ENCODE peak calls at places on chromosomes 1 and 21, in six cellular contexts. I is OCI-LY7; Y is ovary; L is heart right ventricle; J is CD8-positive, alpha-beta T cell; A is prostate gland. G is an unnamed sample. For H3K4me1, the result is how much of the 10 kb centered on the place peaks cover.

GRCh38 chr1:164787834-164788231 is 228.8 kb downstream of the PBX1 start:
- DNase-seq in L (no peak), Y (no peak), A (peak), J (no peak), I (no peak), G (no peak)

GRCh38 chr1:4207842-4208692 is 308.0 kb upstream of the C1orf174 start:
- DNase-seq in J (no peak), A (no peak), I (no peak), Y (no peak), L (no peak), G (no peak)

GRCh38 chr1:195173753-195174152 is 1434.5 kb downstream of the KCNT2 start:
- DNase-seq in I (no peak), L (no peak), A (no peak), Y (no peak), J (no peak), G (no peak)

GRCh38 chr1:170730443-170730842 is 66.5 kb downstream of the PRRX1 start:
- DNase-seq in J (no peak), L (no peak), I (no peak), Y (no peak), A (no peak), G (no peak)

GRCh38 chr1:168512864-168513595 is 30.8 kb downstream of the XCL2 start:
- DNase-seq in A (no peak), L (no peak), Y (no peak), J (peak), I (no peak), G (peak)

GRCh38 chr1:19582318-19582717 is 61.8 kb upstream of the NBL1 start:
- DNase-seq in I (peak), Y (no peak), J (peak), L (peak), A (peak), G (peak)

GRCh38 chr1:220803401-220804201 is 16.9 kb downstream of the MTARC1 start:
- DNase-seq in J (no peak), I (peak), L (no peak), A (no peak), Y (no peak), G (peak)

GRCh38 chr1:56285554-56286402 is 293.6 kb downstream of the PLPP3 start:
- DNase-seq in A (no peak), L (no peak), I (no peak), J (no peak), Y (no peak), G (no peak)

GRCh38 chr1:170126691-170127090 is 19.1 kb upstream of the NTMT2 start:
- DNase-seq in J (no peak), L (no peak), Y (no peak), A (no peak), I (no peak), G (no peak)

GRCh38 chr1:239511865-239512264 is 125.5 kb downstream of the CHRM3 start:
- DNase-seq in A (no peak), L (no peak), J (no peak), Y (no peak), I (no peak), G (no peak)

GRCh38 chr1:8970870-8971337 is 25.2 kb downstream of the CA6 start:
- DNase-seq in L (no peak), J (peak), A (no peak), Y (no peak), I (peak), G (no peak)

DNA sequence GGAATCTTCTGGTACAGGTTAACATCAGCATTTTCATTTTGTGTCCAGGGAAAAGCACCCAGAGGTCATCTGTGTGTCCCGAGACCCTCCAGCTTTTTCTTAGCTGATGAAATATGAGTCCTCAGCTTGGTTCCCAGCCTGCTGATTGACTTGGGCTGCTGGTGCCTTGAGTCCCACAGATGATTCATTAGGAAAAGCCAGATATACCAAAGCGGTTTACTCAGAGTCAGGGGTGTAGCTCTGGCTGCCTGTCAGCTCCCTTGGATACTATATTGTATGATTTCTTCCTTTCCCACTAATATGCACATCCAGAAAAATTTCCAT is 43.7 kb upstream of the MAB21L3 start:
- DNase-seq in I (no peak), J (no peak), L (peak), A (no peak), Y (no peak), G (no peak)
- H3K4me1 ChIP-seq in I (under half), J (under half), L (under half), A (under half), Y (under half), G (under half)

GRCh38 chr1:153610334-153611023 is 2.5 kb downstream of the S100A16 start:
- DNase-seq in J (no peak), Y (no peak), A (no peak), I (no peak), L (no peak), G (no peak)
- H3K4me3 ChIP-seq in J (no peak), Y (no peak), A (no peak), I (no peak), L (no peak), G (no peak)

GRCh38 chr21:36323032-36323431 is 3.0 kb downstream of the MORC3 start:
- DNase-seq in L (no peak), Y (no peak), J (no peak), A (no peak), I (no peak), G (peak)
- H3K4me1 ChIP-seq in L (half or more), Y (under half), J (under half), A (under half), I (under half), G (under half)

DNA sequence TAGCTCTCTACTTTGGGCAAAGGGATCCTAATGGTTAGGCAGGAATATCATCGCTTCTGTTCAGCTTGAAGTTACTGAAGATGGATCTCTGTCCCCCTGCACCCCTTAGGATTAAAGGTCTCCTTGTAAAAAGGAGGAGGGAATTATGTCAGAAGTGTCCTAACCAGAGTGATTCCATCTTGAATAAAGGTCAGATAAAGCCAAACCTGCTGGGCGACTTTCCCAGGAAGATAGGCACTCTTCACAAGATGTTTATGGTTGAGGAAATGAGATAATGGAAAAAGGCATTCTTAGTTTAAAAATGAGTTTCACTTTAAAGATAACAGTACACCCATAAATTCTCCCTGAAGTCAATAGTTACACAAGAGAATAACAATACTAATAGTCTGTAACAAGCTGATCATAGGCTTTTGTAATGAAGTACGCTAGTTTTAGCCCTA is 1.7 kb upstream of the NENF start:
- DNase-seq in I (no peak), Y (no peak), L (no peak), J (no peak), A (no peak), G (no peak)
- H3K4me3 ChIP-seq in I (no peak), Y (no peak), L (no peak), J (no peak), A (no peak), G (no peak)

GRCh38 chr1:112522621-112523020 is 13.9 kb downstream of the WNT2B start:
- DNase-seq in J (no peak), L (no peak), Y (no peak), I (no peak), A (no peak), G (no peak)

GRCh38 chr1:112517231-112517630 is 8.5 kb downstream of the WNT2B start:
- DNase-seq in I (no peak), J (no peak), Y (peak), L (no peak), A (no peak), G (no peak)

GRCh38 chr1:112518186-112518585 is 9.4 kb downstream of the WNT2B start:
- DNase-seq in L (no peak), A (no peak), J (no peak), Y (no peak), I (no peak), G (no peak)

GRCh38 chr1:112517646-112518045 is 8.9 kb downstream of the WNT2B start:
- DNase-seq in I (no peak), A (no peak), Y (no peak), L (no peak), J (no peak), G (no peak)

DNA sequence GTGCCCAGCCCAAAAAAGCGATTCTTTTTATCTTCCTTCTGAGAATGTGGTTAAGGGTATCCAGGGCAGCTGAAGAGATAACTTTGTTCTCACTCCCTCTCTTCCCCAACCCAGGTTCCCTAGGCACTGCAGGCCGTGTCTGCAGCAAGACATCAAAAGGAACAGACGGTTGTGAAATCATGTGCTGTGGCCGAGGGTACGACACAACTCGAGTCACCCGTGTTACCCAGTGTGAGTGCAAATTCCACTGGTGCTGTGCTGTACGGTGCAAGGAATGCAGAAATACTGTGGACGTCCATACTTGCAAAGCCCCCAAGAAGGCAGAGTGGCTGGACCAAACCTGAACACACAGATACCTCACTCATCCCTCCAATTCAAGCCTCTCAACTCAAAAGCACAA is 11.4 kb downstream of the WNT2B start:
- DNase-seq in I (no peak), L (no peak), Y (no peak), J (no peak), A (no peak), G (no peak)
- H3K4me1 ChIP-seq in I (under half), L (half or more), Y (under half), J (under half), A (under half), G (under half)

DNA sequence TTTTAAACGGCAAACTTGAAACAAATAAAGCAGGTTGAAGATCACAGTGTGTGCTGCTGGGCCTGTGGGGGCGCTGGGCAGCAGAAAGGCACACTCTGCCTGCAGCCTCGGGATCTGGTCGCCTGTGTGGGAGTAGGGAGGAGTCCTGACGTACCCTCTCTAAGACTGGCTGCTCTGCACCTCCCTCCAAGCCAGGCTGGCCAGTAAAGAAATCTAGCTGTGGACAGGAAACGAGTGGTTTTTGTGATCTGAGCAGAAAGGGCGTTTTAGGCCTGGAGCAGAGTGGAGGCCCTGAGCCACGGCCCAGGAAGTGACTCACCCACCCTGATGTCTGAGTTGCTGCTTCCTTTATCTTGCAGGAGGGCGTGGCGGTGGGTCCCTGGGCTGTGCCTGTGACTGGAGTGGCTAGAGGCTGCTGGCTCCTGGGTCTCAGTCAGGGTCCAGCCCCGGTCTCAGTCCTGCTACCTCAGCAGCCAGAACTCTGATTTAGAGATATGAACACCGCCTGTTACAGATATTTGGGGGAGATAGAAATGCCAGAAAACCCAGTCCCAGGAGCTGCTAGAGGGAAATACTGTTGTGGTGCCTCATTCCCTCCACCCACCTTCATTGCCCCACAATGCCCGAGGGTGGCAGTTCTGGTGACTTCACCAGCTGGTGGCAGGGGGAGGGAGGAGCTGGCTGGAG is 11.3 kb upstream of the S100A11 start:
- DNase-seq in I (peak), J (peak), Y (peak), L (peak), A (peak), G (peak)
- H3K4me3 ChIP-seq in I (peak), J (peak), Y (peak), L (peak), A (peak), G (peak)